ENCODE peak calls at places on chromosomes 12 and 14, in five cellular contexts. C is RPMI8226, N is activated T-cell treated with anti-CD3 and anti-CD28 coated beads for 4 hours, P is KBM-7, X is hypothalamus. S is an unnamed sample.

GRCh38 chr12:47844264-47845020 is 24.7 kb upstream of the HDAC7 start:
- DNase-seq in C (no peak), N (no peak), P (no peak), X (no peak), S (peak)

GRCh38 chr14:102213984-102214658 is 74.4 kb downstream of the WDR20 start:
- DNase-seq in C (no peak), N (no peak), P (no peak), X (no peak), S (no peak)

GRCh38 chr12:105317942-105318614 is 12.4 kb upstream of the C12orf75 start:
- DNase-seq in C (no peak), N (no peak), P (no peak), X (no peak), S (peak)

GRCh38 chr12:95231190-95231589 is 13.6 kb downstream of the VEZT start:
- DNase-seq in C (no peak), N (no peak), P (no peak), X (no peak), S (no peak)

GRCh38 chr12:25769076-25769945 is 189.2 kb upstream of the RASSF8 start:
- DNase-seq in C (no peak), N (no peak), P (no peak), X (no peak), S (no peak)

GRCh38 chr12:52364061-52364460 is 3.2 kb downstream of the KRT85 start:
- DNase-seq in C (no peak), N (no peak), P (no peak), X (no peak), S (no peak)

GRCh38 chr14:58272589-58273372 is 25.6 kb upstream of the ARID4A start:
- DNase-seq in C (peak), N (no peak), P (no peak), X (no peak), S (peak)

GRCh38 chr14:103772078-103772712 is 56.6 kb downstream of the ZFYVE21 start:
- DNase-seq in C (no peak), N (no peak), P (no peak), X (no peak), S (no peak)

GRCh38 chr12:24479131-24479530 is 469.8 kb downstream of the BCAT1 start:
- DNase-seq in C (no peak), N (no peak), P (no peak), X (no peak), S (no peak)

GRCh38 chr14:61343991-61344405 is 22.6 kb downstream of the PRKCH start:
- DNase-seq in C (no peak), N (no peak), P (no peak), X (no peak), S (no peak)

GRCh38 chr12:51744957-51745356 is 103.6 kb downstream of the FIGNL2 start:
- DNase-seq in C (no peak), N (no peak), P (no peak), X (no peak), S (no peak)

GRCh38 chr12:113247123-113248045 is 26.1 kb downstream of the TPCN1 start:
- DNase-seq in C (no peak), N (no peak), P (peak), X (no peak), S (no peak)

GRCh38 chr14:68137704-68138619 is 318.4 kb downstream of the RAD51B start:
- DNase-seq in C (no peak), N (no peak), P (no peak), X (no peak), S (peak)

GRCh38 chr14:75459099-75459741 is 31.4 kb downstream of the JDP2 start:
- DNase-seq in C (no peak), N (no peak), P (peak), X (no peak), S (no peak)

GRCh38 chr12:111405856-111406473 is at the start of gene SH2B3:
- DNase-seq in C (no peak), N (no peak), P (no peak), X (no peak), S (no peak)